ENCODE peak calls at places on chromosomes 12 and 14, in five cellular contexts. C is GM06990, Q is WTC11, G is mucosa of descending colon, O is progenitor cell of endocrine pancreas. T is an unnamed sample.

GRCh38 chr14:35212471-35213142 is 79.6 kb upstream of the PSMA6 start:
- DNase-seq in C (no peak), G (no peak), O (no peak), Q (no peak), T (no peak)

GRCh38 chr12:98492580-98493140 is 22.7 kb upstream of the TMPO start:
- DNase-seq in Q (no peak), G (no peak), O (no peak), C (no peak), T (no peak)

GRCh38 chr14:69648480-69649414 is 37.4 kb downstream of the SUSD6 start:
- DNase-seq in Q (no peak), O (no peak), C (peak), G (no peak), T (no peak)

GRCh38 chr12:98635657-98636323 is 8.8 kb downstream of the IKBIP start:
- DNase-seq in C (peak), Q (no peak), O (no peak), G (no peak), T (no peak)

GRCh38 chr14:105853089-105853906 is 326.9 kb downstream of the TMEM121 start:
- DNase-seq in C (no peak), Q (no peak), O (no peak), G (peak), T (peak)

GRCh38 chr12:68259318-68259940 is 6.0 kb upstream of the IL22 start:
- DNase-seq in Q (no peak), C (no peak), G (no peak), O (no peak), T (no peak)

GRCh38 chr12:131749618-131750315 is 38.9 kb downstream of the SFSWAP start:
- DNase-seq in Q (no peak), C (no peak), O (no peak), G (no peak), T (no peak)

GRCh38 chr12:6432991-6433390 is 11.8 kb upstream of the CD27 start:
- DNase-seq in Q (no peak), G (no peak), C (no peak), O (no peak), T (no peak)

GRCh38 chr14:59294662-59294992 is 106.2 kb downstream of the DAAM1 start:
- DNase-seq in Q (no peak), C (no peak), G (no peak), O (no peak), T (no peak)

GRCh38 chr14:100330396-100330931 is 7.3 kb downstream of the SLC25A47 start:
- DNase-seq in Q (no peak), G (no peak), C (no peak), O (no peak), T (no peak)

GRCh38 chr14:96400495-96400894 is 8.6 kb downstream of the AK7 start:
- DNase-seq in O (no peak), Q (no peak), C (no peak), G (no peak), T (no peak)

GRCh38 chr14:36660736-36661505 is 739 bp upstream of the PAX9 start:
- DNase-seq in Q (peak), G (peak), C (no peak), O (no peak), T (no peak)

GRCh38 chr14:87805315-87805723 is 187.7 kb downstream of the GALC start:
- DNase-seq in Q (peak), G (no peak), C (peak), O (no peak), T (no peak)

GRCh38 chr14:95833429-95833828 is 43.2 kb upstream of the TUNAR start:
- DNase-seq in O (no peak), C (no peak), G (no peak), Q (no peak), T (no peak)

DNA sequence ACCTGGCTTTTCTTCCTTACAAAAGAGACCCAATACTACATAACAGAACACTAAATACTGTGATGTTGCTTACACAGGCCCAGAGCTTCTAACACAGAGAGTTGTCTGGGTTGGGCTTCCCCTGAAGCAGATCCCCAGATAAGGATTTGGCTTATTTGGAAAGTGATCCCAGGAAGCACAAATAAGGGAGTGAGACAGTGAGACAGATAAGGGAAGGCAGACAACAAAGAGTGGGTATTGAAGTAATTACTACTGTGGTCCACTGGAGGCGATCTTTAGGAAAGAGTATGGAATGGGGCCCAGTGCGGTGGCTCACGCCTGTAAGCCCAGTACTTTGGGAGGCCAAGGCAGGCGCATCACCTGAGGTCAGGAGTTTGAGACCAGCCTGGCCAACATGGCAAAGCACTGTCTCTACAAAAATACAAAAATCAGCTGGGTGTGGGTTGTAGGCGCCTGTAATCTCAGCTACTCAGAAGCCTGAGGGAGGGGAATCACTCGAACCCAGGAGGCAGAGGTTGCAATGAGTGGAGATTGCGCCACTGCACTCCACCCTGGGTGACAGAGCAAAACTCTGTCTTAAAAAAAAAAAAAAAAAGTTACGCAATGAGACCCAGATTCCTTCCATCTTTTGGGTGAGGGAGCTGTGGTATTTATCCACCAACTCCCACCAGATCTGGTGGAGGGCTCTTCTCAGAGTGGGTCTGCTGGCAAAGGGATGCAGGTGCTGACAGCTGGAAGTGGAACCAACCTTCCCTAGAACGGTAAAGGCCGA is 10.2 kb upstream of the C12orf43 start:
- DNase-seq in Q (no peak), G (no peak), O (no peak), C (no peak), T (no peak)
- TF ChIP-seq CTCF in Q (no peak), G (no peak), O (peak), C (no peak), T (peak)

DNA sequence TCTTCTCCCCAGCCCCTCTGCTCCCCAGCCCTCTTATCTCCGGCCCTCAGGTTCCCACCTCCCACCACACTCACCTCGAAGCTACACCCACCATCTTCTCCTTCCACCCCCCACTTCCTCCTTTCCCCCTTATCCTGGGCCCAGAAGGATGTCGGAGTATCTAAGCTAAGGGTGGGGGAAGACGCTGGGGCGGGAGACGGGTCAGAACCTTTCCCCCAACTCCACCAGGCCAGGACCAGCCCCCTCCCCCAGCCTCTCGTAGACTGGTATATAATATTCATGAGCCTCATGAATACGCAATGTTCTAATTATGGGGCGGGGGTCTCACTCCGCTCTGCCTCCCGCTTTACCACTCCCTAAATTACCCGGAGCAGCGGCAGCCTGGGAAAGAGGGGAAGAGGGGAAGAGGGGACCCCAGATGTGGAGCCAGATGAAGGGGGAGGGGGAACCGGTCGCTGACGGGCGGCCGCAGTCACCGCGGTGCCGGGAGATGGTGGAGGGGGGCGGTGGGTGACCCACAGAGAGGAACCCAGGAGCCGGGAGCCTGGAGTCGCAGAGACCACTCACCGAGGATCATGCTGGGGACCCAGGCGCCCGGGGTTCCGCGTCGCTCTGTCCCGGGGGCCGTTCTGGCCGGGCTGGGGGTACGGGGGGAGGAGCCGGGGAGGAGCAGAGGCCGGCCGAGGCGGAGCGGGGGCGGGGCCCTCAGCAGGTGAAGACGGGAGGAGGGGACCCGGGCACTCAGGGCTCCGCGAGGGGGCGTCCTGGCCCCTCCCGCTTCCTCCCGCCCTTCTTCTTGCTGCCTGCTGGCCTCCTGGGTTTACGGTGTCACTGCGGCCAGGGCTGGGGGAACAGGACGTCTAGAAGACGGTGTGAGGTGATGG is 6.4 kb upstream of the ZNF385A start:
- DNase-seq in O (peak), Q (peak), G (peak), C (peak), T (no peak)
- TF ChIP-seq CTCF in O (peak), Q (no peak), G (no peak), C (peak), T (peak)

GRCh38 chr12:57085999-57086950 is 2.6 kb upstream of the NAB2 start:
- DNase-seq in C (peak), O (no peak), Q (peak), G (no peak), T (peak)
- TF ChIP-seq CTCF in C (peak), O (peak), Q (no peak), G (no peak), T (peak)

GRCh38 chr12:10641735-10642500 is 28.5 kb upstream of the MAGOHB start:
- DNase-seq in Q (no peak), C (no peak), O (no peak), G (no peak), T (no peak)

GRCh38 chr12:10636611-10637010 is 23.2 kb upstream of the MAGOHB start:
- DNase-seq in C (no peak), G (no peak), O (no peak), Q (no peak), T (no peak)

GRCh38 chr12:10636124-10636523 is 22.7 kb upstream of the MAGOHB start:
- DNase-seq in G (no peak), C (no peak), O (no peak), Q (no peak), T (no peak)

GRCh38 chr12:10634427-10634826 is 21.0 kb upstream of the MAGOHB start:
- DNase-seq in Q (no peak), O (no peak), C (no peak), G (no peak), T (no peak)

DNA sequence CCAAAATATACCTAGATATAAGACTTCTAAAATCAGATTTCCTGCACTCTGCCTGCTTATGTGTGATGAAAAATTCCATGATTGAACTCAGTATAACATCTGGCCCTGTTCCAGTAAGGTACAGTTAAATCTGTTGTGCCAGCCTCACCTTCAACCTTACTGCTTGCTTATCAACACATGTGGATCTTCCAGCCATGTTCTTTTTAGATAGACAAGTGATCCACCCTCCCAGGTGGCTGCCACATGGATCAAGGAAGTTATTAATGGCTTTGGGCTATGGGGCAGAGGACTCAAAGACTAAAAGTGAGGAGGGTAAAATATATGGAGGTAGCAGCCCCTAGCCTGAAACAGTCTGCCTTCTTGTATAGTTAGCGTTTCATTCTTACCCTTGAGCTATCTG is 25.3 kb upstream of the MAGOHB start:
- DNase-seq in Q (no peak), O (no peak), G (no peak), C (no peak), T (no peak)
- TF ChIP-seq CTCF in Q (no peak), O (no peak), G (no peak), C (no peak), T (no peak)

GRCh38 chr12:57475271-57476161 is 4.2 kb downstream of the ARHGAP9 start:
- DNase-seq in O (no peak), Q (peak), G (peak), C (no peak), T (no peak)

GRCh38 chr12:57477710-57478681 is 1.7 kb downstream of the ARHGAP9 start:
- DNase-seq in O (no peak), C (peak), G (peak), Q (no peak), T (no peak)

GRCh38 chr12:57476993-57477709 is 2.5 kb downstream of the ARHGAP9 start:
- DNase-seq in O (no peak), G (peak), Q (no peak), C (peak), T (no peak)

GRCh38 chr12:57474862-57475261 is 4.8 kb downstream of the ARHGAP9 start:
- DNase-seq in G (peak), O (no peak), C (no peak), Q (no peak), T (no peak)

GRCh38 chr12:57476162-57476992 is 3.3 kb downstream of the ARHGAP9 start:
- DNase-seq in Q (peak), G (peak), O (no peak), C (no peak), T (no peak)
- TF ChIP-seq CTCF in Q (peak), G (no peak), O (peak), C (peak), T (peak)

GRCh38 chr12:104958009-104958945 is at the start of gene SLC41A2:
- DNase-seq in O (peak), G (peak), C (peak), Q (peak), T (peak)
- TF ChIP-seq CTCF in O (no peak), G (peak), C (peak), Q (no peak), T (peak)

DNA sequence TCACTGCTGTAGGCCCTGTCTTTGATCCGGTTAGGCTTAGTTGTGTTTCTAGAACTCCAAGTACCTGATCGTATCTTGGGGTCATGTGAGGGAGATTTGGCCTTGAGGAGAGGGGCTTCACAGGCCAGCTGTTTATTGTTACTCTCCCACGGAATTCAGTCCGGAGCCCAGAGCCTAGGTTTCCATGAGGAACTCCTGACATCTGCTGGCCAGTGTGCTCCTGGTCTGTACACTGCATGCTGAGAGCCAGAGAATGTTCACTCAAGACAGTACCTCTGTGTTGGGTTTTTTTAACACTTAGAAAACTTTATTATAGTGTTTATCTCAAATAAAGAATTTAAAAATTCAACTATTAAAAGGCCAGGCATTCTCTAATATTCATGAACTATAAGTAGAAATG is 341.0 kb upstream of the TMEM132C start:
- DNase-seq in Q (no peak), O (peak), G (peak), C (no peak), T (no peak)
- TF ChIP-seq CTCF in Q (no peak), O (peak), G (peak), C (no peak), T (peak)

GRCh38 chr12:94616217-94616729 is 34.1 kb downstream of the TMCC3 start:
- DNase-seq in O (no peak), C (no peak), Q (no peak), G (peak), T (no peak)
- TF ChIP-seq CTCF in O (no peak), C (no peak), Q (no peak), G (no peak), T (no peak)

DNA sequence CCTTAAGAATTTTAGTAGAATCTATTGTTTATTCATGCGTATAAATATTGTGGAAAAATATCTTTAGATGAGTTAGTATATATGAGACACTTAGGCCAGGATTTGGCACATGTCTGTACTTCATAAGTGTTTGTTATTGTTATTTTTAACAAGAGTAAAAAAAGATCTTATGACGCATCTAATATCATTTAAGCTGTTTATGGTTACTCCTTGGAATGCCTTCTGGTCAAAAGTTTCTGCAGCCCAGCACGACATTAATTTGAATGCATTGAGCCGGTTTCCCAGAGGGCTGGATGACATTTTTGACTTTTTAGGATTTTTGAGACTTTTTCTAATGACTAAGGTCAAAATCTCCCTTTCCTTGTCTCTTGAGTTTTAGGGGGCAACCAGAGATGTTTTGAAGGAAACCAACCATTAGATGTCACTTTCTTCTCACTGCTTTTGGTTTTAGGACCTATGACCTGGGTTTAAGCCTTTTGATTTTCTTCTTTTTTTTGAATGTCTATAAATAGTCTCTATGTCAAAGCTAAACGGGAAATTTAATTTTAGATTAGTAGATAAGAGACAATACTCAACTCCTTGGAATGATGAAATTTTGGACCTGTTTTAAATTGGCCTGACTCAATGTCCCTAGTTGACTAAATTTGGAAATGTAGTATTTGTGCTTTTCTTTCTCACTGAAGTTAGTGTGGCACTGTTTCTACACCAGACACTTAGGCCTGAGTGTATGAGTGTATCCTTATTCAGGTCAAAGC is 215.5 kb downstream of the AEBP2 start:
- DNase-seq in G (no peak), O (no peak), C (no peak), Q (no peak), T (no peak)
- TF ChIP-seq CTCF in G (no peak), O (no peak), C (no peak), Q (no peak), T (no peak)

DNA sequence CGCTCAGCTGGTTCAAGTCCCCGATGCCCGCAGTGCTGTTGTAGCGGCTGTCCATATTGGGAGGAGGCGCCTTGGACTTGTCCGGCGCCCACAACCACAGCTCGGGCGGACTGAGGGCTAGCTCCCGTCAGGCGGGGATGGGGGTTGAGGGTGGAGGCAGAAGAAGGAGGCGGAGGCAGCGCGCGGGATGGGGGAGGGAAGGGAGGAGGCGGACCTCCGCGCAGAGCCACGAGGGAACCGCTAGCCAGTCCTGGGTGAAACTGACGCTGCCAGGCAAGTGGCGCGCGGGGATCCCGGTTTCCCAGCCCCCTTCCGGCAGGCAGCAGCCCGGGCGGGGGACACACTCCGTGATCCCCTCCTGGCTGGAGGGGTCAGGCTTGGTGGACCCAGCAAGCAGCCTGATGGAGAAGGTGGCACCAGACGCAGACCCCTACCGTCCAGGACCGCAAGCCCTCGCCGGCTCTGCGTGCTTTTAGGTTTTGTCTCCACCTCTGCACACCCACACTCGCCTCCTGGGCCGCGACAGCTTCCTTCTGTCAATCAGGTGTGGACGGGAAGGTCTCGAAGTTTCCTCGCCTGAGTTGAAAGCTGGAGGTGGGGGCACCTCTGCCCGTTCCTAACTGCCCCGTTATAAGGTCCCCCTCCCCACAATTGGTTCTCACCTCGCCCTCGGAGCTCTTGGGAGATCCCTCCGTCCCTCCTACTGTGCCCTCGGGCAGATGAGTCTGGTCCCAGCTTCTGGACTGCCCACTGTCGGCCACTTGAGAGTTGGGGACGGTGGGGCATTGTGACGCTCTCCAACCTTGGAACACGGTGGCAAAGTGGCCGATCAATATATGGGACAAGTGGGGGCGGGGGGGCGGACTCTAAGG is at the start of gene CPNE8:
- DNase-seq in Q (peak), G (peak), O (peak), C (peak), T (no peak)
- TF ChIP-seq CTCF in Q (no peak), G (no peak), O (no peak), C (no peak), T (no peak)